ENCODE peak calls at places on chromosomes 3 and 15, in five cellular contexts. One of them, this sample, is unnamed.

GRCh38 chr3:75294124-75294523 is 370.0 kb upstream of the FRG2C start:
- DNase-seq in left lung: peak; percentile 33
- DNase-seq in neural progenitor cell: peak; percentile 67
- DNase-seq in CD8-positive, alpha-beta T cell: no peak
- DNase-seq in A673: peak; percentile 26
- DNase-seq in this sample: peak; percentile 66

GRCh38 chr3:119395923-119396358 is 67.5 kb downstream of the TMEM39A start:
- DNase-seq in CD8-positive, alpha-beta T cell: no peak
- DNase-seq in left lung: no peak
- DNase-seq in A673: no peak
- DNase-seq in neural progenitor cell: no peak
- DNase-seq in this sample: no peak

GRCh38 chr15:47349179-47349578 is 368.1 kb upstream of the SEMA6D start:
- DNase-seq in neural progenitor cell: no peak
- DNase-seq in left lung: no peak
- DNase-seq in CD8-positive, alpha-beta T cell: no peak
- DNase-seq in A673: no peak
- DNase-seq in this sample: no peak

GRCh38 chr3:113035387-113035982 is 44.7 kb downstream of the GTPBP8 start:
- DNase-seq in neural progenitor cell: peak; percentile 77
- DNase-seq in CD8-positive, alpha-beta T cell: no peak
- DNase-seq in A673: peak; percentile 72
- DNase-seq in left lung: no peak
- DNase-seq in this sample: no peak

GRCh38 chr3:106688463-106688862 is 688.8 kb upstream of the CCDC54 start:
- DNase-seq in neural progenitor cell: peak; percentile 10
- DNase-seq in left lung: no peak
- DNase-seq in A673: peak; percentile 53
- DNase-seq in CD8-positive, alpha-beta T cell: no peak
- DNase-seq in this sample: no peak

GRCh38 chr15:56963719-56964118 is 45.3 kb downstream of the TCF12 start:
- DNase-seq in neural progenitor cell: no peak
- DNase-seq in A673: peak; percentile 36
- DNase-seq in CD8-positive, alpha-beta T cell: no peak
- DNase-seq in left lung: no peak
- DNase-seq in this sample: no peak

GRCh38 chr3:148008591-148008990 is 599.4 kb downstream of the ZIC1 start:
- DNase-seq in neural progenitor cell: no peak
- DNase-seq in CD8-positive, alpha-beta T cell: no peak
- DNase-seq in A673: no peak
- DNase-seq in left lung: no peak
- DNase-seq in this sample: no peak

GRCh38 chr3:55169608-55170010 is 241.8 kb upstream of the LRTM1 start:
- DNase-seq in A673: no peak
- DNase-seq in neural progenitor cell: no peak
- DNase-seq in CD8-positive, alpha-beta T cell: no peak
- DNase-seq in left lung: no peak
- DNase-seq in this sample: no peak

GRCh38 chr15:89998141-89998661 is 2.9 kb upstream of the ZNF710 start:
- DNase-seq in CD8-positive, alpha-beta T cell: no peak
- DNase-seq in neural progenitor cell: no peak
- DNase-seq in left lung: no peak
- DNase-seq in A673: no peak
- DNase-seq in this sample: no peak

GRCh38 chr3:66038726-66039589 is at the start of gene MAGI1:
- DNase-seq in left lung: peak; percentile 89
- DNase-seq in neural progenitor cell: peak; percentile 98
- DNase-seq in A673: peak; percentile 91
- DNase-seq in CD8-positive, alpha-beta T cell: no peak
- DNase-seq in this sample: peak; percentile 94
- H3K27ac ChIP-seq in left lung: peak within 1 kb of the TSS; percentile 88
- H3K27ac ChIP-seq in neural progenitor cell: peak within 1 kb of the TSS; percentile 72
- H3K27ac ChIP-seq in A673: peak within 1 kb of the TSS; percentile 91
- H3K27ac ChIP-seq in CD8-positive, alpha-beta T cell: no peak within 1 kb of the TSS
- H3K27ac ChIP-seq in this sample: peak within 1 kb of the TSS; percentile 93

GRCh38 chr15:74257105-74257504 is 21.0 kb downstream of the CCDC33 start:
- DNase-seq in A673: no peak
- DNase-seq in neural progenitor cell: no peak
- DNase-seq in CD8-positive, alpha-beta T cell: no peak
- DNase-seq in left lung: no peak
- DNase-seq in this sample: no peak
- H3K4me1 ChIP-seq in A673: peaks cover 25% of the 10 kb centered on the region
- H3K4me1 ChIP-seq in neural progenitor cell: peaks cover 15% of the 10 kb centered on the region
- H3K4me1 ChIP-seq in CD8-positive, alpha-beta T cell: no peaks in the 10 kb centered on the region
- H3K4me1 ChIP-seq in left lung: no peaks in the 10 kb centered on the region
- H3K4me1 ChIP-seq in this sample: no peaks in the 10 kb centered on the region

GRCh38 chr3:187713504-187713903 is 11.1 kb upstream of the RTP2 start:
- DNase-seq in left lung: no peak
- DNase-seq in A673: peak; percentile 71
- DNase-seq in neural progenitor cell: no peak
- DNase-seq in CD8-positive, alpha-beta T cell: no peak
- DNase-seq in this sample: no peak
- H3K27ac ChIP-seq in left lung: no peak overlapping the region
- H3K27ac ChIP-seq in A673: no peak overlapping the region
- H3K27ac ChIP-seq in neural progenitor cell: no peak overlapping the region
- H3K27ac ChIP-seq in CD8-positive, alpha-beta T cell: no peak overlapping the region
- H3K27ac ChIP-seq in this sample: no peak overlapping the region

GRCh38 chr3:42013652-42014442 is 51.9 kb upstream of the ULK4 start:
- DNase-seq in left lung: peak; percentile 54
- DNase-seq in A673: no peak
- DNase-seq in neural progenitor cell: peak; percentile 66
- DNase-seq in CD8-positive, alpha-beta T cell: peak; percentile 62
- DNase-seq in this sample: no peak
- H3K4me1 ChIP-seq in left lung: peaks cover 55% of the 10 kb centered on the region
- H3K4me1 ChIP-seq in A673: peaks cover 4% of the 10 kb centered on the region
- H3K4me1 ChIP-seq in neural progenitor cell: peaks cover 12% of the 10 kb centered on the region
- H3K4me1 ChIP-seq in CD8-positive, alpha-beta T cell: peaks cover 20% of the 10 kb centered on the region
- H3K4me1 ChIP-seq in this sample: peaks cover 11% of the 10 kb centered on the region

GRCh38 chr3:150419076-150419868 is 11.2 kb downstream of the TSC22D2 start:
- DNase-seq in CD8-positive, alpha-beta T cell: no peak
- DNase-seq in left lung: no peak
- DNase-seq in A673: no peak
- DNase-seq in neural progenitor cell: no peak
- DNase-seq in this sample: no peak
- H3K27ac ChIP-seq in CD8-positive, alpha-beta T cell: no peak overlapping the region
- H3K27ac ChIP-seq in left lung: no peak overlapping the region
- H3K27ac ChIP-seq in A673: no peak overlapping the region
- H3K27ac ChIP-seq in neural progenitor cell: no peak overlapping the region
- H3K27ac ChIP-seq in this sample: no peak overlapping the region

DNA sequence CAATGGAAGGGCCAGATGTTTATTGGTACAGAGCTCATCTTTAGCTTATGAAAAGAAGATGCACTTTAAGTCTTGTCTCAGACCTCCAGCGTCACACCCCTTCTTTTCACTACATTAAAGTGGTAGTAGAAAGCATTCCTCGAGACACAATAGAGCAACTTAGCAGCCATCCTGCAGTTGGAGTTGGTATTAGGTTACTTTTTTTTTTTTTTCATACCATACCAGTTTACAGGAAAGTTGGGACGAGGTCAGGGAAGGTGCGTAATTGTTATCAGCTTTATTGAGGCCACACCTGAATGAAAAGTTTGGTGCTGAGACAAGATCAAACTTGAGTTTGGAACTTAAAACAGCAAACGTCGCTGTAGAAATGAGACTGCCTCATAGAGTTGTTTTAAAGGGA is 203.8 kb downstream of the SOX2 start:
- DNase-seq in A673: no peak
- DNase-seq in neural progenitor cell: peak; percentile 60
- DNase-seq in CD8-positive, alpha-beta T cell: no peak
- DNase-seq in left lung: no peak
- DNase-seq in this sample: no peak
- H3K4me1 ChIP-seq in A673: peaks cover 24% of the 10 kb centered on the region
- H3K4me1 ChIP-seq in neural progenitor cell: peaks cover 35% of the 10 kb centered on the region
- H3K4me1 ChIP-seq in CD8-positive, alpha-beta T cell: no peaks in the 10 kb centered on the region
- H3K4me1 ChIP-seq in left lung: no peaks in the 10 kb centered on the region
- H3K4me1 ChIP-seq in this sample: no peaks in the 10 kb centered on the region

DNA sequence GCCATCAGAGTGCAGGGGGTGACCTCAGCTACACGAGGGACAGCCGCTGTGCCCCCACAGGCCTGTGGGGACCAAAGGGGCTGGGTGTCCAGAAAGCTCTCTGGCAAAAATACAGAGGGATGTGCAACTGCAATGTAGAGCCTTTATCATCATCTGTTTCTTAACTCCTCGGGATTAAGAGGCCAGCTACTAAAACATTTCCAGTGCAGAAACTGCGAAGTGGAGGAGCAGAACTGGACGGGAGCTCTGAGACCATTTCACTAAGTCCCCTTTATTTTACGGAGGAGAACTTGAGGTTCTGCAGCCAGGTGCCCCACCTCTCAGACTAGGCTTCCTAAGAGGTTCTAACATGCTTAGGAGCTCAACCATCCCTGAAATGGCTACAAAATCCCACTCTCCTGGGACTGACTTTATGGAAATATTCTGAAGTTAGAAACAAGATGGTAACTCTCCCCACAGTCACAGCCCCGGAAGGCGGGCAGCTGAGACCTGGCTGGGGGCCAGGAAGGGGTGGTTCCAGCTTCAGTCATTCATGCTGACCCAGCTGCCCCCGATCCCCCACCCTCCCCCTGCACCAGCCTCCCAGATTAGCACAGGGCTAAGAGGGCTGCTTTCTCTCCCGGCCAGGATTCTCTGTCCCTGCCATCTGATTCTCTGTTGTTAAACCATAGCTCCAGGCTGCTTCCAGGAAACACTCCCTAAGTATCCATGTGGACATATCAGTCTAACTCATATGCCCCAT is 40.3 kb downstream of the UMPS start:
- DNase-seq in CD8-positive, alpha-beta T cell: no peak
- DNase-seq in left lung: no peak
- DNase-seq in neural progenitor cell: peak; percentile 45
- DNase-seq in A673: peak; percentile 86
- DNase-seq in this sample: no peak
- H3K27ac ChIP-seq in CD8-positive, alpha-beta T cell: no peak overlapping the region
- H3K27ac ChIP-seq in left lung: no peak overlapping the region
- H3K27ac ChIP-seq in neural progenitor cell: peak overlapping the region; percentile 56
- H3K27ac ChIP-seq in A673: peak overlapping the region; percentile 72
- H3K27ac ChIP-seq in this sample: peak overlapping the region; percentile 51

GRCh38 chr3:155886915-155887314 is 16.5 kb downstream of the GMPS start:
- DNase-seq in left lung: no peak
- DNase-seq in neural progenitor cell: no peak
- DNase-seq in A673: no peak
- DNase-seq in CD8-positive, alpha-beta T cell: no peak
- DNase-seq in this sample: no peak

GRCh38 chr3:155889952-155890351 is 19.5 kb downstream of the GMPS start:
- DNase-seq in left lung: no peak
- DNase-seq in neural progenitor cell: no peak
- DNase-seq in CD8-positive, alpha-beta T cell: no peak
- DNase-seq in A673: no peak
- DNase-seq in this sample: no peak

GRCh38 chr3:155890671-155891190 is 20.3 kb downstream of the GMPS start:
- DNase-seq in CD8-positive, alpha-beta T cell: no peak
- DNase-seq in A673: peak; percentile 33
- DNase-seq in neural progenitor cell: no peak
- DNase-seq in left lung: no peak
- DNase-seq in this sample: no peak

GRCh38 chr3:155891341-155891740 is 20.9 kb downstream of the GMPS start:
- DNase-seq in left lung: no peak
- DNase-seq in neural progenitor cell: no peak
- DNase-seq in A673: no peak
- DNase-seq in CD8-positive, alpha-beta T cell: no peak
- DNase-seq in this sample: no peak

DNA sequence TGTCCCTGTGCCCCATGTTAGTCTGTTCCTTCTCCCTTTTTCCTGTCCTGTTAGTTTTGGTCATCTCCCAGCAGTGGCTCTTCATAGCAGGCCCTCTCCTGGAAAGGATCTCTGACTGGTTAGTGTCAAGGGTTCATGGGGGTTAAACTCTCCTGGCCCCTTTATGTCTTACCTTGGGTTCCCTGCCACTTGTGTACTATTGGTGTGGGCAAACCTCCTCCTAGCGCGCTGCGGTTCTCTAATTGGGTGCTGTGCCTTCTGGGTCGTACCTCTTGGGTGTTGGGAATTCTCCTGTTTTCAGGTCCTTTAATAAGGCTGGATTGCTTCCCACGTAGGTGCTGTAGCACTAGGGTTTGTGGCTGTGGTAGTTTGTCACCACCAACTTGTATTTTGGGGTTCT is 18.8 kb downstream of the GMPS start:
- DNase-seq in neural progenitor cell: no peak
- DNase-seq in CD8-positive, alpha-beta T cell: no peak
- DNase-seq in left lung: no peak
- DNase-seq in A673: no peak
- DNase-seq in this sample: no peak
- H3K4me1 ChIP-seq in neural progenitor cell: no peaks in the 10 kb centered on the region
- H3K4me1 ChIP-seq in CD8-positive, alpha-beta T cell: no peaks in the 10 kb centered on the region
- H3K4me1 ChIP-seq in left lung: peaks cover 14% of the 10 kb centered on the region
- H3K4me1 ChIP-seq in A673: peaks cover 24% of the 10 kb centered on the region
- H3K4me1 ChIP-seq in this sample: peaks cover 15% of the 10 kb centered on the region